ENCODE peak calls at places on chromosomes 7 and 10, in ten cellular contexts. K is gastrocnemius medialis; Q is Daoy; R is NCI-H1436; S is NCI-H446 treated with DMSO at 0.1 percent for 48 hours; B is SK-N-SH; H is activated CD4-positive, alpha-beta T cell treated with anti-CD3 and anti-CD28 coated beads, Interleukin-2, amount 50 U/mL, for 1 hour; X is neural crest cell; D is HepG2; A is endothelial cell. M is an unnamed sample.

GRCh38 chr10:26781797-26782196 is 79.0 kb downstream of the ABI1 start:
- DNase-seq in X (no peak), S (no peak), B (no peak), Q (peak), H (no peak), D (no peak), A (no peak), R (no peak), K (no peak), M (no peak)

GRCh38 chr7:20302866-20303265 is 27.8 kb upstream of the ITGB8 start:
- DNase-seq in B (no peak), R (no peak), A (no peak), S (no peak), Q (no peak), H (no peak), X (no peak), D (no peak), K (no peak), M (no peak)

GRCh38 chr7:150799741-150800575 is at the start of gene TMEM176B:
- DNase-seq in Q (no peak), A (no peak), S (no peak), X (no peak), D (no peak), K (no peak), H (no peak), B (peak), R (no peak), M (no peak)

GRCh38 chr7:102992820-102993531 is 80.2 kb downstream of the LRRC17 start:
- DNase-seq in B (no peak), S (peak), X (no peak), R (no peak), A (no peak), K (no peak), H (no peak), D (peak), Q (peak), M (no peak)

GRCh38 chr10:108894402-108895301 is 1028.7 kb downstream of the XPNPEP1 start:
- DNase-seq in R (no peak), Q (no peak), B (no peak), S (no peak), X (no peak), A (no peak), D (no peak), K (no peak), H (no peak), M (no peak)

GRCh38 chr10:96488161-96488935 is 25.4 kb downstream of the TLL2 start:
- DNase-seq in R (no peak), D (no peak), A (no peak), B (no peak), S (no peak), Q (peak), H (no peak), X (no peak), K (no peak), M (no peak)

GRCh38 chr10:33290286-33291052 is 44.0 kb downstream of the NRP1 start:
- DNase-seq in X (no peak), K (no peak), A (no peak), Q (no peak), D (no peak), R (no peak), B (no peak), H (no peak), S (no peak), M (no peak)

GRCh38 chr10:91190388-91190870 is 30.0 kb upstream of the PCGF5 start:
- DNase-seq in K (no peak), D (no peak), X (no peak), B (no peak), A (no peak), Q (no peak), S (no peak), H (no peak), R (no peak), M (no peak)

GRCh38 chr7:120028636-120029035 is 244.3 kb upstream of the KCND2 start:
- DNase-seq in K (no peak), Q (no peak), H (no peak), R (no peak), X (no peak), D (no peak), B (no peak), S (no peak), A (no peak), M (no peak)

GRCh38 chr7:128869944-128870285 is 7.3 kb downstream of the ATP6V1F start:
- DNase-seq in Q (no peak), S (no peak), B (no peak), A (no peak), R (no peak), K (no peak), D (no peak), H (no peak), X (peak), M (no peak)

GRCh38 chr10:74738052-74738451 is 88.3 kb upstream of the KAT6B start:
- DNase-seq in X (no peak), Q (no peak), D (no peak), A (no peak), H (no peak), K (no peak), R (no peak), B (no peak), S (no peak), M (peak)

GRCh38 chr7:123871998-123872867 is 27.3 kb downstream of the HYAL4 start:
- DNase-seq in H (peak), B (peak), A (peak), K (peak), D (peak), X (peak), S (no peak), Q (peak), R (peak), M (no peak)

GRCh38 chr10:117541909-117542705 is 439 bp upstream of the EMX2 start:
- DNase-seq in S (peak), H (no peak), B (peak), X (peak), R (peak), K (peak), D (no peak), A (peak), Q (peak), M (no peak)

GRCh38 chr7:464712-465461 is 54.8 kb downstream of the PDGFA start:
- DNase-seq in D (peak), Q (no peak), K (no peak), S (no peak), A (no peak), B (peak), H (no peak), R (no peak), X (no peak), M (no peak)

GRCh38 chr7:74126220-74126880 is 42.7 kb downstream of the LIMK1 start:
- DNase-seq in A (no peak), X (no peak), B (no peak), H (no peak), K (no peak), S (no peak), D (no peak), Q (no peak), R (no peak), M (no peak)

GRCh38 chr7:80634505-80634904 is 3.9 kb upstream of the CD36 start:
- DNase-seq in X (no peak), R (no peak), B (no peak), D (peak), Q (no peak), H (no peak), S (no peak), A (no peak), K (no peak), M (no peak)

GRCh38 chr7:155182406-155182970 is 112.4 kb downstream of the HTR5A start:
- DNase-seq in K (no peak), S (no peak), B (no peak), A (no peak), X (no peak), H (no peak), Q (no peak), R (no peak), D (no peak), M (no peak)

GRCh38 chr7:30563326-30563942 is 31.2 kb upstream of the GARS1 start:
- DNase-seq in B (no peak), X (no peak), R (no peak), D (no peak), Q (peak), A (no peak), K (no peak), H (no peak), S (no peak), M (no peak)

GRCh38 chr10:5854178-5854570 is 35.5 kb downstream of the ANKRD16 start:
- DNase-seq in K (no peak), Q (no peak), D (no peak), H (no peak), S (no peak), B (no peak), R (no peak), A (no peak), X (no peak), M (no peak)

GRCh38 chr10:122713091-122713885 is 13.6 kb upstream of the C10orf120 start:
- DNase-seq in D (no peak), K (no peak), R (no peak), B (no peak), S (no peak), Q (no peak), H (no peak), X (no peak), A (no peak), M (no peak)

GRCh38 chr7:108329514-108329913 is 126.7 kb downstream of the NRCAM start:
- DNase-seq in H (no peak), D (no peak), Q (no peak), K (no peak), A (no peak), X (no peak), R (peak), S (no peak), B (no peak), M (no peak)

GRCh38 chr10:37865957-37866671 is 8.7 kb upstream of the ZNF248 start:
- DNase-seq in S (no peak), B (no peak), K (no peak), R (no peak), Q (no peak), H (no peak), D (no peak), X (no peak), A (no peak), M (peak)

GRCh38 chr7:45384499-45384898 is 189.7 kb upstream of the ADCY1 start:
- DNase-seq in X (no peak), B (no peak), S (no peak), A (no peak), Q (no peak), D (no peak), H (no peak), R (no peak), K (no peak), M (no peak)

GRCh38 chr7:15554081-15554480 is 7.7 kb downstream of the AGMO start:
- DNase-seq in K (no peak), Q (no peak), D (no peak), R (no peak), S (no peak), A (no peak), H (no peak), X (no peak), B (no peak), M (no peak)

GRCh38 chr10:131475803-131476202 is 164.3 kb upstream of the TCERG1L start:
- DNase-seq in S (no peak), K (no peak), X (no peak), D (no peak), H (no peak), R (no peak), B (no peak), Q (peak), A (no peak), M (no peak)

GRCh38 chr10:124465003-124465776 is 3.6 kb downstream of the LHPP start:
- DNase-seq in Q (no peak), D (no peak), X (no peak), S (no peak), H (no peak), A (no peak), B (no peak), R (no peak), K (no peak), M (no peak)

GRCh38 chr10:75395171-75395954 is 6.2 kb downstream of the ZNF503 start:
- DNase-seq in H (no peak), R (no peak), X (peak), Q (peak), D (no peak), B (peak), A (peak), S (no peak), K (no peak), M (no peak)

GRCh38 chr10:17228081-17229015 is at the start of gene VIM:
- DNase-seq in S (peak), R (no peak), H (peak), A (peak), B (peak), D (no peak), K (peak), Q (peak), X (peak), M (peak)

GRCh38 chr10:21437770-21438382 is 87.6 kb downstream of the SKIDA1 start:
- DNase-seq in R (no peak), Q (no peak), B (no peak), X (no peak), D (no peak), S (no peak), H (no peak), A (no peak), K (no peak), M (no peak)

GRCh38 chr7:151138541-151138910 is 29.0 kb downstream of the GBX1 start:
- DNase-seq in R (no peak), A (no peak), S (no peak), X (no peak), Q (no peak), K (no peak), B (peak), D (no peak), H (no peak), M (no peak)

GRCh38 chr7:91557789-91558396 is 293.7 kb downstream of the FZD1 start:
- DNase-seq in H (no peak), B (no peak), S (no peak), R (no peak), D (peak), K (no peak), A (no peak), X (no peak), Q (peak), M (no peak)

GRCh38 chr7:303884-304573 is 14.1 kb downstream of the FOXL3 start:
- DNase-seq in B (no peak), X (no peak), Q (no peak), R (no peak), A (no peak), D (no peak), K (no peak), H (no peak), S (no peak), M (no peak)

M was measured in stimulated activated naive B cell treated with anti-CD40 and anti-IgM and Interleukin-4, amounts not matched to agents 10 μg/mL and 1 μg/mL and 100 μg/mL, for 72 hours.